ENCODE peak calls at places on chromosomes 7 and 10, in four cellular contexts. P, X, L and E are unnamed samples.
A peak's percentile ranks its signal among the peaks of the same experiment; 100 is the strongest.

GRCh38 chr7:39811161-39811614 is 138.9 kb upstream of the CDK13 start:
- DNase-seq in X (no peak), L (peak; percentile 55), P (peak; percentile 76), E (no peak)

GRCh38 chr10:70274643-70275042 is 9.2 kb downstream of the NPFFR1 start:
- DNase-seq in X (no peak), P (no peak), L (peak; percentile 29), E (no peak)

GRCh38 chr7:47947355-47947749 is 914 bp downstream of the PKD1L1 start:
- DNase-seq in P (no peak), X (no peak), L (no peak), E (no peak)

GRCh38 chr7:158662610-158663427 is 41.8 kb downstream of the NCAPG2 start:
- DNase-seq in P (no peak), X (no peak), L (no peak), E (no peak)

GRCh38 chr10:127850944-127851343 is 41.8 kb downstream of the CLRN3 start:
- DNase-seq in P (no peak), L (no peak), X (no peak), E (no peak)

GRCh38 chr7:93799750-93800357 is 90.7 kb downstream of the TFPI2 start:
- DNase-seq in P (no peak), X (no peak), L (peak; percentile 4), E (no peak)

GRCh38 chr7:117572826-117573620 is 93.2 kb downstream of the CFTR start:
- DNase-seq in P (no peak), L (no peak), X (no peak), E (no peak)

GRCh38 chr10:99609186-99609585 is 11.1 kb downstream of the SLC25A28 start:
- DNase-seq in P (no peak), X (no peak), L (no peak), E (no peak)

GRCh38 chr7:151755131-151755787 is 121.7 kb downstream of the PRKAG2 start:
- DNase-seq in P (no peak), X (no peak), L (peak; percentile 45), E (no peak)

GRCh38 chr10:80196950-80197315 is 8.4 kb downstream of the ANXA11 start:
- DNase-seq in L (no peak), P (no peak), X (no peak), E (no peak)

GRCh38 chr10:43410345-43410744 is 1.4 kb upstream of the HNRNPF start:
- DNase-seq in P (no peak), L (no peak), X (no peak), E (no peak)

GRCh38 chr10:102672822-102673200 is 28.5 kb downstream of the TRIM8 start:
- DNase-seq in L (no peak), P (no peak), X (no peak), E (no peak)

GRCh38 chr7:107594961-107595737 is 15.1 kb downstream of the BCAP29 start:
- DNase-seq in P (no peak), X (no peak), L (peak; percentile 91), E (no peak)

GRCh38 chr7:77729574-77730348 is 33.5 kb downstream of the RSBN1L start:
- DNase-seq in X (no peak), P (no peak), L (no peak), E (no peak)

GRCh38 chr10:86556933-86557649 is 35.5 kb upstream of the WAPL start:
- DNase-seq in X (no peak), L (no peak), P (peak; percentile 90), E (no peak)

GRCh38 chr7:141055146-141055545 is 18.7 kb upstream of the TMEM178B start:
- DNase-seq in X (no peak), P (no peak), L (no peak), E (no peak)

GRCh38 chr10:131144711-131145375 is 166.7 kb downstream of the TCERG1L start:
- DNase-seq in X (no peak), L (no peak), P (no peak), E (no peak)

GRCh38 chr7:37694208-37695080 is 10.9 kb downstream of the GPR141 start:
- DNase-seq in X (no peak), P (peak; percentile 3), L (no peak), E (no peak)

GRCh38 chr7:133614251-133614650 is 361.4 kb downstream of the EXOC4 start:
- DNase-seq in P (no peak), L (no peak), X (no peak), E (no peak)

GRCh38 chr10:6207658-6208057 is 4.9 kb downstream of the PFKFB3 start:
- DNase-seq in L (no peak), P (no peak), X (no peak), E (no peak)

GRCh38 chr7:106216517-106217088 is 68.2 kb downstream of the NAMPT start:
- DNase-seq in X (no peak), P (no peak), L (peak; percentile 96), E (no peak)

GRCh38 chr7:41882745-41883527 is 180.0 kb upstream of the INHBA start:
- DNase-seq in L (no peak), X (no peak), P (no peak), E (no peak)

GRCh38 chr7:156000601-156001396 is 188.5 kb upstream of the SHH start:
- DNase-seq in P (no peak), L (no peak), X (no peak), E (no peak)

GRCh38 chr7:50400114-50400513 is 50.0 kb downstream of the FIGNL1 start:
- DNase-seq in L (no peak), P (peak; percentile 38), X (no peak), E (no peak)